ENCODE peak calls at places on chromosome 19, in four cellular contexts. M is fibroblast of lung, A is BE2C, S is esophagus squamous epithelium. W is an unnamed sample. For H3K9me3 and H3K4me1, the result is how much of the 10 kb centered on the place peaks cover.

GRCh38 chr19:45771331-45771933 is 2.4 kb upstream of the SIX5 start:
- DNase-seq in S (no peak), M (no peak), A (no peak), W (no peak)

GRCh38 chr19:46491975-46492682 is 3.5 kb downstream of the PNMA8B start:
- DNase-seq in S (no peak), A (no peak), M (no peak), W (no peak)

GRCh38 chr19:48512504-48513288 is 1.1 kb upstream of the LMTK3 start:
- DNase-seq in A (no peak), M (no peak), S (no peak), W (no peak)

GRCh38 chr19:45767410-45767880 is 1.6 kb downstream of the SIX5 start:
- DNase-seq in A (no peak), M (peak), S (no peak), W (no peak)

GRCh38 chr19:54430306-54431254 is 15.3 kb downstream of the TTYH1 start:
- DNase-seq in M (peak), A (peak), S (no peak), W (peak)

GRCh38 chr19:45402469-45403070 is 2.3 kb downstream of the PPP1R13L start:
- DNase-seq in A (peak), M (no peak), S (no peak), W (no peak)

GRCh38 chr19:13037161-13037560 is 41.9 kb downstream of the NFIX start:
- DNase-seq in A (no peak), S (no peak), M (peak), W (no peak)

GRCh38 chr19:3471954-3472655 is 8.2 kb downstream of the SMIM24 start:
- DNase-seq in S (no peak), A (peak), M (peak), W (no peak)

GRCh38 chr19:13841339-13842293 is 35.3 kb upstream of the NANOS3 start:
- DNase-seq in S (no peak), A (peak), M (no peak), W (peak)

GRCh38 chr19:11261902-11262839 is at the start of gene DOCK6:
- DNase-seq in S (no peak), M (no peak), A (peak), W (no peak)

GRCh38 chr19:8680676-8681344 is 17.8 kb downstream of the ACTL9 start:
- DNase-seq in M (no peak), A (no peak), S (no peak), W (no peak)

GRCh38 chr19:6260912-6261636 is 18.7 kb downstream of the MLLT1 start:
- DNase-seq in M (no peak), S (no peak), A (peak), W (no peak)

GRCh38 chr19:53881482-53882390 is at the start of gene PRKCG:
- DNase-seq in M (no peak), S (no peak), A (peak), W (peak)

GRCh38 chr19:5436101-5436947 is 18.9 kb upstream of the ZNRF4 start:
- DNase-seq in S (no peak), A (peak), M (no peak), W (no peak)

GRCh38 chr19:47573076-47574026 is at the start of gene ZNF541:
- DNase-seq in S (no peak), M (peak), A (no peak), W (peak)

GRCh38 chr19:57578487-57579205 is at the start of gene ZNF416:
- DNase-seq in S (peak), A (peak), M (peak), W (peak)

GRCh38 chr19:5210556-5210955 is 130.1 kb downstream of the PTPRS start:
- DNase-seq in A (no peak), S (no peak), M (no peak), W (no peak)

GRCh38 chr19:1050989-1051788 is 11.3 kb downstream of the ABCA7 start:
- DNase-seq in S (no peak), A (peak), M (no peak), W (no peak)

GRCh38 chr19:12769689-12770088 is 5.7 kb downstream of the HOOK2 start:
- DNase-seq in M (no peak), A (peak), S (no peak), W (peak)

GRCh38 chr19:12913011-12913561 is 6.0 kb downstream of the SYCE2 start:
- DNase-seq in M (peak), A (peak), S (no peak), W (no peak)

GRCh38 chr19:58563034-58563573 is 4.7 kb upstream of the UBE2M start:
- DNase-seq in A (peak), M (no peak), S (no peak), W (no peak)

GRCh38 chr19:50178859-50179537 is 15.9 kb upstream of the IZUMO2 start:
- DNase-seq in S (no peak), M (no peak), A (no peak), W (no peak)

GRCh38 chr19:45693168-45693788 is 812 bp downstream of the QPCTL start:
- DNase-seq in A (peak), M (peak), S (peak), W (peak)

GRCh38 chr19:8005534-8006256 is at the start of gene ELAVL1:
- DNase-seq in S (peak), A (peak), M (peak), W (peak)

GRCh38 chr19:41321600-41322270 is 11.8 kb downstream of the CCDC97 start:
- DNase-seq in S (no peak), A (peak), M (peak), W (no peak)

GRCh38 chr19:29290853-29291252 is 77.9 kb upstream of the UQCRFS1 start:
- DNase-seq in A (no peak), M (no peak), S (no peak), W (no peak)

GRCh38 chr19:46648961-46649960 is 11.7 kb downstream of the DACT3 start:
- DNase-seq in A (no peak), S (no peak), M (no peak), W (no peak)

GRCh38 chr19:35013047-35013819 is 13.1 kb downstream of the GRAMD1A start:
- DNase-seq in M (peak), A (peak), S (no peak), W (peak)

GRCh38 chr19:32611161-32611560 is 30.2 kb downstream of the PDCD5 start:
- DNase-seq in S (no peak), A (no peak), M (no peak), W (no peak)

GRCh38 chr19:16542045-16542893 is at the start of gene CHERP:
- DNase-seq in A (peak), S (peak), M (peak), W (peak)

GRCh38 chr19:57465680-57466381 is 8.9 kb upstream of the VN1R1 start:
- DNase-seq in M (peak), S (no peak), A (peak), W (peak)

GRCh38 chr19:1651061-1651547 is 1.3 kb downstream of the TCF3 start:
- DNase-seq in A (peak), M (peak), S (no peak), W (peak)

GRCh38 chr19:7106711-7107657 is 37.5 kb downstream of the ZNF557 start:
- DNase-seq in S (no peak), A (no peak), M (no peak), W (no peak)

GRCh38 chr19:30322641-30323320 is 49.4 kb upstream of the ZNF536 start:
- DNase-seq in M (no peak), S (no peak), A (no peak), W (no peak)

GRCh38 chr19:45729774-45730388 is 815 bp downstream of the FBXO46 start:
- DNase-seq in A (no peak), S (no peak), M (no peak), W (no peak)

GRCh38 chr19:49690073-49690655 is 752 bp upstream of the CPT1C start:
- DNase-seq in M (no peak), A (no peak), S (no peak), W (no peak)

GRCh38 chr19:35114656-35115537 is 726 bp upstream of the FXYD3 start:
- DNase-seq in A (peak), S (no peak), M (peak), W (peak)

GRCh38 chr19:55031178-55031577 is 6.9 kb downstream of the GP6 start:
- DNase-seq in S (no peak), M (no peak), A (no peak), W (no peak)

GRCh38 chr19:28049875-28050274 is 1163.1 kb downstream of the UQCRFS1 start:
- DNase-seq in S (no peak), M (no peak), A (no peak), W (no peak)

GRCh38 chr19:28045621-28046020 is 1167.3 kb downstream of the UQCRFS1 start:
- DNase-seq in M (no peak), S (no peak), A (no peak), W (no peak)

GRCh38 chr19:28046932-28047331 is 1166.0 kb downstream of the UQCRFS1 start:
- DNase-seq in A (no peak), M (no peak), S (no peak), W (no peak)

GRCh38 chr19:28051047-28051446 is 1161.9 kb downstream of the UQCRFS1 start:
- DNase-seq in S (no peak), A (no peak), M (no peak), W (no peak)
- H3K9me3 ChIP-seq in S (under half), A (under half), M (under half), W (under half)

GRCh38 chr19:15321739-15322138 is 10.6 kb downstream of the BRD4 start:
- DNase-seq in S (no peak), M (no peak), A (no peak), W (no peak)
- H3K4me1 ChIP-seq in S (half or more), M (half or more), A (under half), W (half or more)

DNA sequence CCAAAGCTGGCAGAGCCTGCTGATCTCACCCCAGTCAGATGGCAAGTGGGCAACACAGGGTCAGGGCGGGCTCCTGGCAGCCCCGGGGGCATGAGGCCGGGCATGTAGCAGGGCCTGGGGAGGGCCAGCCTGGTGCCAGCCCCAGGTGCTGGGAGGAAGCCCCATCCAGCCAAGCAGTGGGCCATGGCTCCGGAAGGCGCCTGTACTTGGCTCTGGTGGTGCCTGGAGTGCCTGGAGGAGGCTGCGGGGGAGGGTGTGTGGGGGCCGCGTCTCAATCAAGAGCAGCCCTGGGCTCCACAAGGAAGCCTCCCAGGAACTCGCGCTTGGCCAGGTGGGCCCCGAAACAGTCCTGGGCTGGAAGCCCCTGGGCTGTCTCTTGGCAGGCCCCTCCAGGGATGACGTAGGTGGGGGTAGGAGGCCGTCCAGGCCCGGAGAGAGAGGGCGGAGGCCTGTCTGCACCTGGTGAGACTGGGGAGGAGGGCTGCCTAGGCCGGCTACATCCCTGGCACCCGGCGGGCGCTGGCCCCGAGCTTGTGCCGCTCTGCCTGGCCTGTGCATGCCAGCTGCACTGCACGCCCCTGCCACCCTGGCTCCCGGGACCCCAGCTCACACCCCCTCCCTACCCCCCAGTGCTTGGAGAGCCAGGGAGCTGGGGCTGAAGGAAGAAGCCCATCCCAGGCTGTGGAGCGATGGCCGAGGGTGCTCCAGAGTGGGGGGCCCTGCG is 45.9 kb downstream of the COMP start:
- DNase-seq in S (no peak), M (no peak), A (peak), W (no peak)
- H3K9me3 ChIP-seq in S (under half), M (under half), A (under half), W (under half)

DNA sequence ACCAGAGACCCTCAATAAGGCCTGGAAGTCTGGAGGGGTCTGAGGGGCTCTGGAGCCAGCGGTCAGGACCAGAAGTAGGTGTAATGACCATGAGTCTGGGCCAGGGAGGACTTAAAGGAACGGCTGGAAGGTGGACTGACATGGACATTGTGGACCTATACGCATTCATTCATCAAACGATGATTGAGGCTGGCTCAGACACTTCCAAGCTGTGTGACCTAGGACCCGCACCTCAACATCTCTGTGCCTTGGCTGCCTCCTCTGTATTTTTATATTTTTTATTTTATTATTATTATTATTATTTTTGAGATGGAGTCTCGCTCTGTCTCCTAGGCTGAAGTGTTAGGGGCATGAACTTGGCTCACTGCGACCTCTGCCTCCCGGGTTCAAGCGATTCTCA is 9.3 kb upstream of the LRRC25 start:
- DNase-seq in S (no peak), A (no peak), M (no peak), W (no peak)
- H3K4me1 ChIP-seq in S (under half), A (under half), M (under half), W (under half)